ENCODE peak calls at places on chromosomes 7 and 10, in four cellular contexts. One of them, this sample, is unnamed.

GRCh38 chr7:68613405-68613804 is 984.9 kb upstream of the AUTS2 start:
- DNase-seq in stimulated activated CD4-positive, alpha-beta T cell treated with anti-CD3 and anti-CD28 coated beads, Interleukin-12 subunit alpha, Interleukin-12 subunit beta, amount 100 ng/mL, for 48 hours: no peak
- DNase-seq in endothelial cell: no peak
- DNase-seq in brain microvascular endothelial cell: no peak
- DNase-seq in this sample: no peak

GRCh38 chr10:127563718-127564553 is 14.8 kb downstream of the NPS start:
- DNase-seq in endothelial cell: peak; percentile 56
- DNase-seq in brain microvascular endothelial cell: no peak
- DNase-seq in stimulated activated CD4-positive, alpha-beta T cell treated with anti-CD3 and anti-CD28 coated beads, Interleukin-12 subunit alpha, Interleukin-12 subunit beta, amount 100 ng/mL, for 48 hours: peak; percentile 5
- DNase-seq in this sample: no peak

GRCh38 chr10:34732926-34733325 is 82.2 kb downstream of the PARD3 start:
- DNase-seq in brain microvascular endothelial cell: no peak
- DNase-seq in endothelial cell: no peak
- DNase-seq in stimulated activated CD4-positive, alpha-beta T cell treated with anti-CD3 and anti-CD28 coated beads, Interleukin-12 subunit alpha, Interleukin-12 subunit beta, amount 100 ng/mL, for 48 hours: no peak
- DNase-seq in this sample: no peak

GRCh38 chr7:572013-572667 is 52.5 kb upstream of the PDGFA start:
- DNase-seq in brain microvascular endothelial cell: no peak
- DNase-seq in stimulated activated CD4-positive, alpha-beta T cell treated with anti-CD3 and anti-CD28 coated beads, Interleukin-12 subunit alpha, Interleukin-12 subunit beta, amount 100 ng/mL, for 48 hours: no peak
- DNase-seq in endothelial cell: no peak
- DNase-seq in this sample: no peak

GRCh38 chr10:94131885-94132284 is 138.2 kb downstream of the PLCE1 start:
- DNase-seq in brain microvascular endothelial cell: no peak
- DNase-seq in stimulated activated CD4-positive, alpha-beta T cell treated with anti-CD3 and anti-CD28 coated beads, Interleukin-12 subunit alpha, Interleukin-12 subunit beta, amount 100 ng/mL, for 48 hours: no peak
- DNase-seq in endothelial cell: no peak
- DNase-seq in this sample: no peak

GRCh38 chr10:68330852-68331454 is 911 bp upstream of the HNRNPH3 start:
- DNase-seq in stimulated activated CD4-positive, alpha-beta T cell treated with anti-CD3 and anti-CD28 coated beads, Interleukin-12 subunit alpha, Interleukin-12 subunit beta, amount 100 ng/mL, for 48 hours: peak; percentile 7
- DNase-seq in brain microvascular endothelial cell: no peak
- DNase-seq in endothelial cell: peak; percentile 6
- DNase-seq in this sample: no peak

GRCh38 chr7:136103545-136104268 is 126.5 kb upstream of the MTPN start:
- DNase-seq in brain microvascular endothelial cell: no peak
- DNase-seq in stimulated activated CD4-positive, alpha-beta T cell treated with anti-CD3 and anti-CD28 coated beads, Interleukin-12 subunit alpha, Interleukin-12 subunit beta, amount 100 ng/mL, for 48 hours: no peak
- DNase-seq in endothelial cell: no peak
- DNase-seq in this sample: no peak

GRCh38 chr7:1368682-1369571 is 90.3 kb downstream of the MICALL2 start:
- DNase-seq in endothelial cell: peak; percentile 83
- DNase-seq in stimulated activated CD4-positive, alpha-beta T cell treated with anti-CD3 and anti-CD28 coated beads, Interleukin-12 subunit alpha, Interleukin-12 subunit beta, amount 100 ng/mL, for 48 hours: peak; percentile 32
- DNase-seq in brain microvascular endothelial cell: no peak
- DNase-seq in this sample: peak; percentile 56

GRCh38 chr10:86401588-86402282 is 35.1 kb upstream of the GRID1 start:
- DNase-seq in stimulated activated CD4-positive, alpha-beta T cell treated with anti-CD3 and anti-CD28 coated beads, Interleukin-12 subunit alpha, Interleukin-12 subunit beta, amount 100 ng/mL, for 48 hours: no peak
- DNase-seq in brain microvascular endothelial cell: no peak
- DNase-seq in endothelial cell: no peak
- DNase-seq in this sample: no peak

This sample was measured in CMK.